ENCODE peak calls at places on chromosomes 11 and 22, in five cellular contexts. B is T-cell; G is naive thymus-derived CD8-positive, alpha-beta T cell; I is foreskin fibroblast; Z is AG09319. J is an unnamed sample.
A peak's percentile ranks its signal among the peaks of the same experiment; 100 is the strongest.

GRCh38 chr11:67538306-67538705 is 15.1 kb upstream of the CABP2 start:
- DNase-seq in B (no peak), G (no peak), I (no peak), Z (no peak), J (no peak)

GRCh38 chr11:45809456-45810395 is 4.8 kb downstream of the SLC35C1 start:
- DNase-seq in B (no peak), G (no peak), I (no peak), Z (no peak), J (no peak)

GRCh38 chr11:15843309-15843857 is 513.0 kb downstream of the SOX6 start:
- DNase-seq in B (no peak), G (no peak), I (no peak), Z (no peak), J (no peak)

GRCh38 chr11:74330065-74330858 is 18.8 kb upstream of the P4HA3 start:
- DNase-seq in B (no peak), G (no peak), I (peak; percentile 43), Z (no peak), J (no peak)

GRCh38 chr11:67016550-67016949 is 6.4 kb upstream of the SYT12 start:
- DNase-seq in B (no peak), G (no peak), I (no peak), Z (no peak), J (no peak)

GRCh38 chr11:1755344-1756023 is 5.1 kb upstream of the IFITM10 start:
- DNase-seq in B (no peak), G (no peak), I (no peak), Z (no peak), J (no peak)

GRCh38 chr11:125364085-125364822 is 131.8 kb downstream of the FEZ1 start:
- DNase-seq in B (no peak), G (no peak), I (peak; percentile 32), Z (no peak), J (peak; percentile 11)

GRCh38 chr11:131889760-131890620 is 519.6 kb downstream of the NTM start:
- DNase-seq in B (no peak), G (no peak), I (no peak), Z (no peak), J (no peak)

GRCh38 chr22:50340157-50340879 is 2.8 kb upstream of the PPP6R2 start:
- DNase-seq in B (no peak), G (no peak), I (no peak), Z (no peak), J (no peak)

GRCh38 chr22:28023036-28023435 is 104.0 kb upstream of the PITPNB start:
- DNase-seq in B (no peak), G (no peak), I (no peak), Z (no peak), J (no peak)

GRCh38 chr22:49667236-49667635 is 160.4 kb downstream of the BRD1 start:
- DNase-seq in B (no peak), G (no peak), I (no peak), Z (no peak), J (no peak)

GRCh38 chr11:21511835-21512440 is 680.9 kb upstream of the ANO5 start:
- DNase-seq in B (no peak), G (no peak), I (no peak), Z (peak; percentile 14), J (no peak)

GRCh38 chr22:30909306-30909705 is 59.3 kb downstream of the MORC2 start:
- DNase-seq in B (no peak), G (no peak), I (no peak), Z (no peak), J (no peak)

GRCh38 chr11:63903884-63904283 is 13.1 kb downstream of the RCOR2 start:
- DNase-seq in B (no peak), G (no peak), I (no peak), Z (no peak), J (no peak)